ENCODE peak calls at places on chromosome 18, in four cellular contexts. T is psoas muscle, M is uterus, G is upper lobe of left lung. Z is an unnamed sample.

GRCh38 chr18:63267990-63268721 is 51.4 kb downstream of the BCL2 start:
- DNase-seq in T (no peak), M (no peak), G (no peak), Z (no peak)

GRCh38 chr18:906416-907170 is 1.9 kb downstream of the ADCYAP1 start:
- DNase-seq in T (no peak), M (no peak), G (no peak), Z (no peak)

GRCh38 chr18:54828986-54829385 is 709 bp downstream of the RAB27B start:
- DNase-seq in T (no peak), M (no peak), G (no peak), Z (no peak)

GRCh38 chr18:57353137-57353939 is 981 bp downstream of the ST8SIA3 start:
- DNase-seq in T (no peak), M (no peak), G (no peak), Z (no peak)

GRCh38 chr18:48572402-48573126 is 33.7 kb downstream of the CTIF start:
- DNase-seq in T (no peak), M (no peak), G (no peak), Z (no peak)

GRCh38 chr18:59918320-59918755 is 18.5 kb downstream of the PMAIP1 start:
- DNase-seq in T (peak), M (no peak), G (peak), Z (peak)

GRCh38 chr18:77765468-77765867 is 515.8 kb downstream of the GALR1 start:
- DNase-seq in T (no peak), M (no peak), G (no peak), Z (no peak)

GRCh38 chr18:46754188-46754587 is 2.7 kb downstream of the ST8SIA5 start:
- DNase-seq in T (no peak), M (no peak), G (no peak), Z (no peak)

GRCh38 chr18:5604778-5605177 is 61.0 kb upstream of the EPB41L3 start:
- DNase-seq in T (no peak), M (no peak), G (no peak), Z (no peak)
- TF ChIP-seq CTCF in T (no peak), M (no peak), G (no peak), Z (no peak)

DNA sequence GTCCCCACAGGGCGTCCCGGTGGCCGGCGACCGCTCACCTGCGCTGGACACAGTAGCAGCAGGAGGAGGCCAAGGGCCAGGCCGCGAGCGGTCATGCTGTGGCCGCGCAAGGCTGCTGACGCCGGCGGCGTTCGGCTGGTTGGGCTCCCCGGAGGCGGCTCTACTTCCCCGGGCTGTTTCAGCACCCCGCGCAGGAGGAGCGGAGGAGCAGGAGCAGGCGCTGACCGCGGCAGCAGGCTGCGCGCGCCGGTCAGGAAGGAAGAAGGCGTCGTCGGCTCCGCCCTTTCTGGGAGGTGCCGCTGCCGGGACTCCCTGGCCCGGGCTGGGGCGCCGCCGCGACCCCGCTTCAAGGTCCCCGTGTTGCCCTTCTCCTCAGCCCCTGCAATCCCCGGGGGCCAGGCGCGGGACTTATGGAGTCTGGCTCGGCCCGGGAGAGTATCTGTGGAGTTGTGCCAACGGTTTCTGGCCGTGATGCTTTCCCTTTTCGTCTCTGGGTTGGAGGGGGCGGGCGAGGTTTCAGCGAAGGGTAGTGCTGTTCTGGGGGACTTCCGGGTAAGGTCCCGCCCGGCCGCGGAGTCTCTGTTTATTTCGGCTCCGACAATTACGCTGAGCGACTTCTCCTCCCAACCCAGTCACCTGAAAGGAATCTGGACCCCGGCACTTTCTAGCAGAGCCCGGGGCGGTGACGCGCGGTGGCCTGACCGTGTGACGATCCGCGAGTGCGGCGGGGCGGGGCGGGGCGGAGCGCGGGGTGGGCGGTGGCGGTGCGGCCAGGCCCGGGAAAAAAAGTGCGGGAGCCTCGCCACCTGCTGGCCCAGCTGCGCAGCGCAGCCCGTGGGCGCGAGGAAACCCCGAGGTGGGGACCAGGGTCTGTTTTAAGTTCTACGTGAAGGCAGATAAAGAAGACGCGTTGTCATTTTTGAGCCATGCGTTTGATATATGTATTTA is at the start of gene NPC1:
- DNase-seq in T (peak), M (peak), G (peak), Z (peak)
- TF ChIP-seq CTCF in T (peak), M (peak), G (peak), Z (peak)

DNA sequence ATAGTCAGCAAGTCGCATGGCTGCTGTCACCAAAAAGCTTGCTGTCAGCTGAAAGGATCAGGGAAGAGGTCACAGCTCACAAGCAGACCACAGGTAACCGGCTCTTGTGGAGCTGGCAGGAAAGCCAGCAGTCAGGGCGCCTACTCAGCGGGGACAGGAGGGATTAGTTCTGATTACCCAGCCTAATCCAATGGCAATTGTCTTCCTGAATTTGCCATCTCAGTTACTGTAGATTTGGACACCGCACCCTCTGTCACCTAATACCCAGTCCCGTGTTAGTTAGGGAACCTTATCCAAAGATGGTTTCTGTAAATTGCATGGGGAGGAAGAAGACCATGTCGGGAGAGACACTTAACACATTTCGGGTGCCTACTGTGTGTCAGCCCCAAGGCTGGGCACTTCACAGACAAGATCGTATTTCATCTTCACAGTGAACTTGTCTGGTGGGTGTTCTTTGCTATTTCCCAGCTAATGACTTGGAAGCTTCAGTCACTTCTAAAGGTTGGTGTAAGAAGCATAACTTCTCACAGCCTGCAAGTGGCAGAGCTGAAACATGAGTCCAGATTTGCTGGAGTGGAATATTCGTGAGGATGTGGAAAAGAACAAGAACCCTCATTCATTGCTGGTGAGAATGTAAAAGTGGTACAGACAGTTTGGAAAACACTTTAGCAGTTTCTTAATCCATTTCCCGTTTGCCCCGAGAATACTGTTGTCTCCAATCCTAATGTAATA is 9.9 kb downstream of the ALPK2 start:
- DNase-seq in T (no peak), M (no peak), G (no peak), Z (no peak)
- TF ChIP-seq CTCF in T (no peak), M (no peak), G (no peak), Z (no peak)

GRCh38 chr18:37487400-37487831 is 78.2 kb downstream of the CELF4 start:
- DNase-seq in T (no peak), M (no peak), G (no peak), Z (no peak)

GRCh38 chr18:37486848-37487247 is 78.8 kb downstream of the CELF4 start:
- DNase-seq in T (no peak), M (no peak), G (no peak), Z (no peak)

GRCh38 chr18:37483221-37483971 is 82.2 kb downstream of the CELF4 start:
- DNase-seq in T (no peak), M (no peak), G (no peak), Z (no peak)

GRCh38 chr18:37483984-37484892 is 81.4 kb downstream of the CELF4 start:
- DNase-seq in T (no peak), M (no peak), G (no peak), Z (no peak)

GRCh38 chr18:37484893-37485834 is 80.4 kb downstream of the CELF4 start:
- DNase-seq in T (peak), M (no peak), G (peak), Z (no peak)
- TF ChIP-seq CTCF in T (peak), M (no peak), G (peak), Z (no peak)

GRCh38 chr18:13178976-13179375 is 39.6 kb upstream of the LDLRAD4 start:
- DNase-seq in T (no peak), M (no peak), G (no peak), Z (no peak)

GRCh38 chr18:13183359-13183758 is 35.2 kb upstream of the LDLRAD4 start:
- DNase-seq in T (no peak), M (no peak), G (no peak), Z (no peak)

GRCh38 chr18:13179566-13180113 is 38.9 kb upstream of the LDLRAD4 start:
- DNase-seq in T (no peak), M (no peak), G (no peak), Z (no peak)

GRCh38 chr18:13181765-13182164 is 36.8 kb upstream of the LDLRAD4 start:
- DNase-seq in T (no peak), M (no peak), G (no peak), Z (no peak)

GRCh38 chr18:13180614-13181375 is 37.8 kb upstream of the LDLRAD4 start:
- DNase-seq in T (no peak), M (no peak), G (no peak), Z (no peak)
- TF ChIP-seq CTCF in T (no peak), M (no peak), G (no peak), Z (no peak)

GRCh38 chr18:3441290-3441689 is 8.7 kb upstream of the TGIF1 start:
- DNase-seq in T (no peak), M (no peak), G (peak), Z (no peak)
- TF ChIP-seq CTCF in T (peak), M (peak), G (peak), Z (no peak)

GRCh38 chr18:64693756-64694155 is 544.9 kb upstream of the LINC00305 start:
- DNase-seq in T (no peak), M (no peak), G (no peak), Z (no peak)
- TF ChIP-seq CTCF in T (no peak), M (no peak), G (no peak), Z (no peak)

GRCh38 chr18:79380816-79381806 is 14.6 kb upstream of the NFATC1 start:
- DNase-seq in T (peak), M (peak), G (no peak), Z (peak)

GRCh38 chr18:79379251-79379905 is 16.4 kb upstream of the NFATC1 start:
- DNase-seq in T (no peak), M (no peak), G (no peak), Z (no peak)

GRCh38 chr18:79379931-79380815 is 15.6 kb upstream of the NFATC1 start:
- DNase-seq in T (no peak), M (no peak), G (no peak), Z (no peak)

GRCh38 chr18:79377187-79377891 is 18.4 kb upstream of the NFATC1 start:
- DNase-seq in T (no peak), M (no peak), G (no peak), Z (no peak)

DNA sequence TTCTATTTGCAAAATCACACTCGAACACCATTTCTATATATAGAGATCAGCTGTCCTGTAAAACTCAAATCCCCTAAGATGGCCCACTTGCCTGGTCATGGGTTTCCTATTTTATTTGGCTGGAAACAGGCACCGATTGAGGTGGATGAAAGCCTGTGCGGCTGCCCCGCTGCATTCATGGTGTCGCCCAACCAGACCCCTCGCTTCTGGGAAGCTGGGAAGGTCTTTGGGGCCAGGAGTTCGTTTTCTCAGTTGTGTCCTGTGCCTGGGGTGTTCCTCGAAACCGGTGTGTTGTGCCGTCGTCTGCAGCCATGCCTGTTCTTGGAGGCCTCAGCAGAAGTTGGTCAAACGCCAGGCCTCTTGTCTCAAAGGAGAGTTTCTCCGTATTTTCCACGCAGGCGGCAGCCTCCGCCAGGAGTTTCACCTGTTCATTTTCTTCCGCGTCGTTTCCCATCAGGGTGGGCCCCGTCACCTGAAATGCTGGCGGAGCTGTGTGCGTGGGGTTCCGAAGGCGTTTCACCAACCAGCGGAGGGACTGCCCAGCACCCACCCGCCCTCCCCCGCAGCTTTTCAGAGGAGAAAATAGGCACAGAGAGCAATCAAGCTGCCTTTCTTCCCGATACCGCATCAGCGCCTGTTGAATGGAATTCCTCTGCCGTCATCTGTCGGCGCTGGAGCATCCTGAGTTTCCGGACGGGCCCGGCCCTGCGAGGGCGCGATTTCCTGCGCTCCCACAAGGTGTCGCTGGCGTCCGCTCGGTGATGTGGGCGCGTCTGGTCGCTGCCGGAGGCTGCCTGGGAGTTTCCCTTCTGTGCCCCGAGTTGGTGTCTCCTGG is 17.1 kb upstream of the NFATC1 start:
- DNase-seq in T (peak), M (peak), G (peak), Z (peak)
- TF ChIP-seq CTCF in T (peak), M (peak), G (peak), Z (peak)

GRCh38 chr18:49654347-49654746 is 92.5 kb downstream of the LIPG start:
- DNase-seq in T (no peak), M (no peak), G (no peak), Z (no peak)
- TF ChIP-seq CTCF in T (no peak), M (no peak), G (no peak), Z (no peak)